ENCODE peak calls at places on chromosomes 16 and 17, in five cellular contexts. J is NCI-H345; S is mucosa of gallbladder; I is activated T-cell treated with anti-CD3 and anti-CD28 coated beads, Interleukin-2, amount 50 U/mL, for 48 hours; Y is NCI-H510A. B is an unnamed sample.

GRCh38 chr17:45429338-45430005 is 3.2 kb downstream of the ARHGAP27 start:
- DNase-seq in I (no peak), J (no peak), Y (no peak), S (no peak), B (no peak)

GRCh38 chr17:19342611-19343255 is 19.8 kb downstream of the B9D1 start:
- DNase-seq in S (no peak), J (no peak), I (no peak), Y (no peak), B (no peak)

GRCh38 chr16:23432176-23433128 is 20.5 kb downstream of the COG7 start:
- DNase-seq in I (no peak), Y (no peak), S (no peak), J (no peak), B (no peak)

GRCh38 chr17:50181601-50182345 is 16.0 kb downstream of the SGCA start:
- DNase-seq in I (no peak), Y (no peak), J (no peak), S (no peak), B (no peak)

GRCh38 chr17:3964203-3965122 is at the start of gene ATP2A3:
- DNase-seq in S (peak), J (peak), I (peak), Y (no peak), B (no peak)

GRCh38 chr17:16415031-16415924 is at the start of gene TRPV2:
- DNase-seq in I (peak), J (no peak), Y (no peak), S (no peak), B (no peak)

GRCh38 chr17:77824102-77824779 is 134.3 kb upstream of the TNRC6C start:
- DNase-seq in Y (no peak), S (no peak), I (no peak), J (no peak), B (no peak)

GRCh38 chr16:352547-353403 is at the start of gene AXIN1:
- DNase-seq in I (peak), J (peak), S (peak), Y (peak), B (peak)

GRCh38 chr17:77394540-77395295 is 253.9 kb downstream of the SEC14L1 start:
- DNase-seq in Y (no peak), I (no peak), J (no peak), S (peak), B (no peak)

GRCh38 chr17:50459756-50460155 is 8.9 kb downstream of the CHAD start:
- DNase-seq in S (no peak), J (no peak), Y (no peak), I (no peak), B (no peak)

GRCh38 chr17:36948717-36949460 is at the start of gene AATF:
- DNase-seq in Y (peak), J (peak), S (peak), I (peak), B (peak)

GRCh38 chr16:81486555-81487061 is 42.0 kb downstream of the CMIP start:
- DNase-seq in J (no peak), Y (no peak), S (no peak), I (no peak), B (no peak)

GRCh38 chr17:81323411-81323868 is 28.3 kb upstream of the SLC38A10 start:
- DNase-seq in I (no peak), S (no peak), Y (no peak), J (no peak), B (no peak)

GRCh38 chr17:66426397-66427033 is 124.1 kb downstream of the PRKCA start:
- DNase-seq in S (no peak), J (no peak), Y (no peak), I (peak), B (no peak)

GRCh38 chr16:87540072-87540976 is 47.5 kb upstream of the ZCCHC14 start:
- DNase-seq in Y (no peak), J (no peak), S (no peak), I (no peak), B (no peak)

GRCh38 chr16:49701867-49702494 is 153.9 kb downstream of the ZNF423 start:
- DNase-seq in I (no peak), J (peak), Y (no peak), S (peak), B (no peak)

B was measured in HS-5.